ENCODE peak calls at places on chromosomes 11 and 22, in six cellular contexts. O is sigmoid colon, K is left ventricle myocardium inferior, Z is PC-3, V is spleen, P is Peyer's patch. I is an unnamed sample.

GRCh38 chr22:49007013-49007653 is 820.5 kb downstream of the BRD1 start:
- DNase-seq in O (no peak), K (no peak), Z (no peak), V (no peak), P (no peak), I (no peak)

GRCh38 chr22:19645391-19645790 is 68.9 kb upstream of the SEPTIN5 start:
- DNase-seq in O (peak), K (no peak), Z (no peak), V (no peak), P (no peak), I (no peak)

GRCh38 chr11:58573451-58574104 is 2.1 kb downstream of the LPXN start:
- DNase-seq in O (peak), K (peak), Z (peak), V (no peak), P (no peak), I (no peak)

GRCh38 chr11:14393889-14394288 is 34.9 kb upstream of the RRAS2 start:
- DNase-seq in O (no peak), K (no peak), Z (no peak), V (no peak), P (no peak), I (no peak)

GRCh38 chr11:6022954-6023353 is 7.6 kb downstream of the OR56A1 start:
- DNase-seq in O (no peak), K (no peak), Z (peak), V (no peak), P (no peak), I (peak)

GRCh38 chr11:84413547-84413946 is 1127.4 kb upstream of the CCDC90B start:
- DNase-seq in O (no peak), K (no peak), Z (no peak), V (no peak), P (no peak), I (no peak)

GRCh38 chr11:93444671-93445073 is 98.5 kb downstream of the SMCO4 start:
- DNase-seq in O (no peak), K (no peak), Z (peak), V (no peak), P (no peak), I (no peak)

GRCh38 chr11:110529043-110529442 is 99.3 kb downstream of the FDX1 start:
- DNase-seq in O (no peak), K (no peak), Z (peak), V (no peak), P (no peak), I (no peak)

GRCh38 chr11:122085264-122085663 is 30.8 kb downstream of the BLID start:
- DNase-seq in O (no peak), K (no peak), Z (peak), V (no peak), P (no peak), I (no peak)

GRCh38 chr11:27754035-27755017 is 54.1 kb upstream of the BDNF start:
- DNase-seq in O (no peak), K (no peak), Z (peak), V (no peak), P (no peak), I (no peak)

GRCh38 chr11:125165111-125165663 is 636 bp downstream of the PKNOX2 start:
- DNase-seq in O (peak), K (peak), Z (peak), V (no peak), P (no peak), I (peak)

GRCh38 chr11:11149671-11150459 is 203.2 kb downstream of the CSNK2A3 start:
- DNase-seq in O (no peak), K (no peak), Z (no peak), V (no peak), P (no peak), I (no peak)

GRCh38 chr22:41925783-41926460 is 684 bp downstream of the TNFRSF13C start:
- DNase-seq in O (no peak), K (peak), Z (peak), V (peak), P (peak), I (peak)

GRCh38 chr11:71962428-71963038 is 33.7 kb downstream of the RNF121 start:
- DNase-seq in O (no peak), K (no peak), Z (peak), V (no peak), P (no peak), I (no peak)

GRCh38 chr11:33769542-33769941 is 4.8 kb downstream of the FBXO3 start:
- DNase-seq in O (no peak), K (no peak), Z (peak), V (no peak), P (no peak), I (no peak)

GRCh38 chr11:71530602-71531001 is 3.5 kb downstream of the KRTAP5-7 start:
- DNase-seq in O (no peak), K (no peak), Z (no peak), V (no peak), P (no peak), I (no peak)

GRCh38 chr22:48553694-48554308 is 1273.9 kb downstream of the BRD1 start:
- DNase-seq in O (no peak), K (no peak), Z (no peak), V (no peak), P (no peak), I (no peak)

GRCh38 chr22:48754611-48755331 is 1072.9 kb downstream of the BRD1 start:
- DNase-seq in O (peak), K (no peak), Z (no peak), V (no peak), P (peak), I (no peak)

GRCh38 chr11:92482502-92482901 is 257.9 kb downstream of the FAT3 start:
- DNase-seq in O (no peak), K (no peak), Z (no peak), V (no peak), P (no peak), I (no peak)

GRCh38 chr11:86951706-86952105 is 3.5 kb downstream of the FZD4 start:
- DNase-seq in O (no peak), K (no peak), Z (no peak), V (no peak), P (no peak), I (no peak)

GRCh38 chr11:75475767-75476650 is 43.0 kb upstream of the KLHL35 start:
- DNase-seq in O (no peak), K (peak), Z (peak), V (peak), P (no peak), I (no peak)

GRCh38 chr11:111565111-111565720 is 24.7 kb downstream of the LAYN start:
- DNase-seq in O (peak), K (peak), Z (peak), V (no peak), P (no peak), I (peak)

GRCh38 chr11:4393209-4394196 is at the start of gene TRIM21:
- DNase-seq in O (peak), K (peak), Z (peak), V (peak), P (peak), I (peak)

GRCh38 chr11:71451596-71452353 is 1.2 kb upstream of the NADSYN1 start:
- DNase-seq in O (peak), K (no peak), Z (peak), V (no peak), P (peak), I (peak)

GRCh38 chr11:2580444-2581050 is 119.2 kb downstream of the KCNQ1OT1 start:
- DNase-seq in O (peak), K (peak), Z (no peak), V (peak), P (peak), I (no peak)

GRCh38 chr11:124179311-124179710 is 3.8 kb upstream of the OR10D3 start:
- DNase-seq in O (no peak), K (no peak), Z (no peak), V (no peak), P (no peak), I (no peak)

GRCh38 chr22:22684605-22685561 is 40.5 kb downstream of the GGTLC2 start:
- DNase-seq in O (peak), K (no peak), Z (peak), V (peak), P (peak), I (peak)

GRCh38 chr11:118609380-118610219 is 2.2 kb downstream of the PHLDB1 start:
- DNase-seq in O (peak), K (no peak), Z (no peak), V (peak), P (no peak), I (peak)

GRCh38 chr11:128180446-128181089 is 406.8 kb downstream of the ETS1 start:
- DNase-seq in O (no peak), K (no peak), Z (peak), V (no peak), P (no peak), I (no peak)
- TF ChIP-seq CTCF in O (no peak), K (no peak), Z (no peak), V (no peak), P (no peak), I (no peak)

DNA sequence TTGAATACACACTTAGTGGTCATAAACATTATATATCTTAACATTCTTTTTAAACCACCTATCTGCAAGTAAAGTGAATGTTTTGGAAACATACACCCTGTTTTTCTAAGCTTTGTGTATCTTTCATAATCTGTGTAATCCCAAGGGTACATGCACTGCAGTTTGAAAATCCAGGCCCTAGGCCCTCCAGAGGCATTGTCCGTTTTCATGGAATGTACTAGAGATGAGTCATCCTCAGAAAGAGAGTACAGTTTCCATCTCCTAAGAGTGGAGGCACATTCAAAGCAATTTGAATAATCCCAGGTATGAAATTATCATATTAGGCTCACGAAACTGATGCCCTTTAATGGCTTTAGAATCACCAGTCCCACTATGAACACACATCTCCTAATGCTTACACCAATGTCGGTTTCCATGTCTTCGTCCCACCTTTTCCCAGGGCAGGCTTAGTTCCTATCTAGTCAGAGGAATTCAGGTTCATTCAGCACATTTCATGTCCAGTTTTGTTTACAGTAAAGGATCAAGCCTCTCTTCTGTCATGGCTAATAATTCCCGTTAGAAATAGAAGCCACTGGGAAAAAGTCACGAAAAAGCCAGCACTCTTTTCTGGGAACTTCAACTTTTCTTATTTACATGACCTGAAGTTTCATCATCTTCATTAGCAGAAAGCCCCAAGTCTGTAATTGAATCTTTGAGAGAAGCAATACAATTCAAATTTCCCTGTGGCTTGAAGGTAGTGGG is 39.5 kb upstream of the CD44 start:
- DNase-seq in O (no peak), K (no peak), Z (peak), V (no peak), P (no peak), I (no peak)
- TF ChIP-seq CTCF in O (no peak), K (no peak), Z (no peak), V (no peak), P (no peak), I (no peak)

DNA sequence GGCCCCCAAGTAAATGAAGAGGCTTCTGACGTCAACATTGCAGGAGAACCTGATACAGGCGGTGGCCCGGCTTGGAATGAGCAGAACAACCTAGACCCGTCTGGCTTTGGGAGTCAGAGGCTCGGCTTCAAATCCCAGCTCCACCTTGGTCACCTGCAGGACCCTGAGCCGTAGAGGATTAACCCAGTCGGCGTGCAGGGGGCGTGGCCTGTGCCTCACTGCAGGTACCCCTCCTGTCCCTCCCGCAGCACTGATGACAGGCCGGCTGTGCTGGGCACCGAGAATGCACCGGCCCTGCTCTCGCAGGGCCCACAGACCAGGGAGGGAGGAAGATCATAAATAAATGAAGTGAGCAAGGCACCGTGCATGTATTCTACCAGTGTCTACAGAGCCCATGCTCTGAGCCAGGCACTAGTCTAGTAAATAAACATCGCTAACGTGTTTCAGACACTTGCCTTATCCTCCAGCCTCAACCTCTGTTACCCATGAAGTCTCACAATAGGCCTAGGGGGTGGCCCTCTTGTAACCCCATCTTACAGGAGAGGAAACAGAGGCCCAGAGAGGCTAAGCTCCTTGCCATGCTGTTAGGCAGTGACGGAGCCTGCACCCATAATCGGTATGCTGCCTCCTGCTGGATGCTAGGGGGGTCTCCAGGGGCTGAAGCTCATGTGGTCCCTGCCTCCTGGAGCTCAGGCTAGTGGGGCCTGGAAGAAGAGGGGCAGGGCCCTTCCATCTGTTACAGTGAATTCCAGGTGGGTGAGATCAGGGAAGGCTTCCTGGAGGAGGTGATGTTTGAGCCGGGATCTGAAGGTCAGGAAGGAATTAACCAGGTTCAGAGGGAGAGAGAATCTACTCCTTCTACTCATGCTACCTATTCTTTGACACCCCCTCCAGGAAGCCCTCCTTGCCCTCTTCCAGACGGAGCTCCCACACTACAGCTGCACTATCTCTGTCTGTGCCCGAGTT is 53.4 kb downstream of the RTL6 start:
- DNase-seq in O (peak), K (no peak), Z (no peak), V (peak), P (peak), I (no peak)
- TF ChIP-seq CTCF in O (no peak), K (no peak), Z (peak), V (no peak), P (no peak), I (peak)

DNA sequence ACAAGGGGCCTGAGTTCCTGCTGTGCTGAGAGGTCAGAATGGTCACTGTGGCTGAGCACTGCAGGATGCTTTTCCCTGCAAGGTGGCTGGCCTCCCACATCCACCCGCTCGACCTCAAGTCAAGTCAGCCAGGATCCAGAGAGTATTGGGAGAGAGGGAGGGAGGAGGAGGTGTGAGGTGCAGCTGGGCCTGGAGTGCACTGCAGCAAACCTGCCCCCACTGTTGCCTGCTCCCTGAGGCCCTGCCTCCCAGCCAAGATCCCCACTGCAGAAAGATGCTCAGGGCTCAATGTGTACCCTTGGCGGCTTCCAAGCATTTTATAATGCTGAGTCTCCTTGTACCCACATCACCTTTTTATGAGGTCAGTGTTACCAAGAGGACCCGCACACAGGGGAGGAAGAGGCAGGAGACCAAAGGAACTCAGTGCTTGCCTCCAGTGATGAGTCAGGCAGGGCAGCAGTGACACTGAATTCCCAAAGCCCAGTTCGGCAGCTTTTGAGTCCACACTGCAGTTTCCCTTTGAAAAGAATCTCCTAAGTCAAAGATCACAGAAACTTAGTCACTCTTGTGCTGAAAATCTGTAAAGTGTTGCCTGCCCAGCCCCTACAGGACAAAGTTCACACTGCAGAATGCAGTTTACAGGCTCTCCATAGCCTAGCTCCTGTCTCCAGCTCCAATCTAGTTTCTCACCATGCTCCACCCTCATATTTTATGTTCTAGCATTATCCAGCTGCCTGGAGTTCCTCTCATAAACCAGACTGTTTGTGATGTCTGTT is 3.1 kb downstream of the ENDOD1 start:
- DNase-seq in O (no peak), K (no peak), Z (peak), V (no peak), P (peak), I (no peak)
- TF ChIP-seq CTCF in O (peak), K (peak), Z (peak), V (peak), P (peak), I (no peak)

DNA sequence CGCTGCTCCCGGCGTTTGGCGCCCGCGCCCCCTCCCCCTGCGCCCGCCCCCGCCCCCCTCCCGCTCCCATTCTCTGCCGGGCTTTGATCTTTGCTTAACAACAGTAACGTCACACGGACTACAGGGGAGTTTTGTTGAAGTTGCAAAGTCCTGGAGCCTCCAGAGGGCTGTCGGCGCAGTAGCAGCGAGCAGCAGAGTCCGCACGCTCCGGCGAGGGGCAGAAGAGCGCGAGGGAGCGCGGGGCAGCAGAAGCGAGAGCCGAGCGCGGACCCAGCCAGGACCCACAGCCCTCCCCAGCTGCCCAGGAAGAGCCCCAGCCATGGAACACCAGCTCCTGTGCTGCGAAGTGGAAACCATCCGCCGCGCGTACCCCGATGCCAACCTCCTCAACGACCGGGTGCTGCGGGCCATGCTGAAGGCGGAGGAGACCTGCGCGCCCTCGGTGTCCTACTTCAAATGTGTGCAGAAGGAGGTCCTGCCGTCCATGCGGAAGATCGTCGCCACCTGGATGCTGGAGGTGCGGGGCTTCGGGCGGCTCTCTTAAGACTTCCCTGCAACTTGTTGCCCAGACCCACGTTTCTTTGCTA is at the start of gene CCND1:
- DNase-seq in O (peak), K (peak), Z (peak), V (peak), P (peak), I (peak)
- TF ChIP-seq CTCF in O (no peak), K (peak), Z (no peak), V (no peak), P (peak), I (no peak)

GRCh38 chr11:12159351-12160099 is 49.1 kb downstream of the MICAL2 start:
- DNase-seq in O (peak), K (no peak), Z (peak), V (no peak), P (no peak), I (no peak)
- TF ChIP-seq CTCF in O (no peak), K (no peak), Z (peak), V (no peak), P (no peak), I (no peak)

GRCh38 chr22:29810156-29810555 is 27.9 kb downstream of the ASCC2 start:
- DNase-seq in O (no peak), K (no peak), Z (no peak), V (no peak), P (no peak), I (no peak)

GRCh38 chr22:29813563-29813962 is 24.5 kb downstream of the ASCC2 start:
- DNase-seq in O (no peak), K (no peak), Z (peak), V (no peak), P (no peak), I (no peak)

GRCh38 chr22:29814003-29814402 is 24.1 kb downstream of the ASCC2 start:
- DNase-seq in O (no peak), K (no peak), Z (peak), V (no peak), P (no peak), I (no peak)

GRCh38 chr22:29813126-29813525 is 24.9 kb downstream of the ASCC2 start:
- DNase-seq in O (no peak), K (no peak), Z (no peak), V (no peak), P (no peak), I (no peak)

DNA sequence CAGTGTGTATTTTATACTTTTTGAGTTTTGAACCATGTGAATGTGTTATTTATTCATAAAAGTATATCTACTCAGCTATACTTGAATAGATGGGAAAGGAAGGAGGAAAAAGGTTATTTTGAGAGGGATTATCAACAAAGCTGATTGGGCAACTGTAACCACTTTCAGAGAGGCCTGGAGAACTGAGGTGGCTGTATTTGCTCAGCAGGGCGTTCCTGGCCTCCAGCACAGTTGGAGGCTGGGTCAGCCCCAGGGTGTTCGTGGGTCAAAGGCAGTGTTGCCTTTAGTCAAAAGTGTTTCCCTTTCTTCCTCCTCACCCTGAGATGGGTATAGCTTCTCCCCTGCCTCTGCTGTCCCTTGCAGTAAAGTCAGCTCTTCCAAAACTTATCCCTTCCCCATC is 26.7 kb downstream of the ASCC2 start:
- DNase-seq in O (no peak), K (no peak), Z (peak), V (no peak), P (no peak), I (no peak)
- TF ChIP-seq CTCF in O (no peak), K (no peak), Z (no peak), V (no peak), P (no peak), I (no peak)

GRCh38 chr11:43937434-43938411 is 4.7 kb upstream of the C11orf96 start:
- DNase-seq in O (no peak), K (no peak), Z (peak), V (no peak), P (no peak), I (no peak)
- TF ChIP-seq CTCF in O (no peak), K (no peak), Z (peak), V (no peak), P (no peak), I (no peak)

GRCh38 chr11:25838918-25839611 is 492.9 kb upstream of the ANO3 start:
- DNase-seq in O (no peak), K (no peak), Z (peak), V (no peak), P (no peak), I (no peak)
- TF ChIP-seq CTCF in O (no peak), K (no peak), Z (peak), V (no peak), P (no peak), I (no peak)

I was measured in endothelial cell.